ENCODE peak calls at places on chromosomes 2 and 18, in five cellular contexts. J is memory B cell, R is H54, Q is NCI-H2081, I is NCI-H510A treated with DMSO at 0.1 percent for 48 hours. G is an unnamed sample.

GRCh38 chr2:96103906-96104861 is 12.2 kb downstream of the ADRA2B start:
- DNase-seq in Q (no peak), I (no peak), J (no peak), R (no peak), G (no peak)

GRCh38 chr2:239935789-239936758 is 89.1 kb downstream of the NDUFA10 start:
- DNase-seq in Q (no peak), R (no peak), I (no peak), J (no peak), G (no peak)

GRCh38 chr2:55761526-55761925 is 67.9 kb upstream of the PNPT1 start:
- DNase-seq in R (no peak), I (no peak), J (no peak), Q (no peak), G (no peak)

GRCh38 chr18:79507076-79507545 is 111.4 kb downstream of the NFATC1 start:
- DNase-seq in I (no peak), R (no peak), Q (no peak), J (no peak), G (no peak)

GRCh38 chr18:2655954-2656236 is 369 bp downstream of the SMCHD1 start:
- DNase-seq in J (no peak), R (no peak), I (peak), Q (no peak), G (no peak)

GRCh38 chr2:212027681-212028628 is 510.6 kb downstream of the ERBB4 start:
- DNase-seq in Q (no peak), I (no peak), R (no peak), J (no peak), G (no peak)

GRCh38 chr2:227774011-227774624 is 28.4 kb downstream of the SCYGR8 start:
- DNase-seq in I (peak), R (no peak), Q (no peak), J (no peak), G (no peak)

GRCh38 chr2:132547089-132547687 is 122.8 kb downstream of the LYPD1 start:
- DNase-seq in J (peak), Q (peak), R (peak), I (peak), G (peak)

GRCh38 chr2:44866131-44866530 is 75.4 kb upstream of the SIX3 start:
- DNase-seq in J (no peak), R (no peak), Q (no peak), I (no peak), G (no peak)

GRCh38 chr2:180334514-180334913 is 327.4 kb upstream of the CWC22 start:
- DNase-seq in I (no peak), J (no peak), R (no peak), Q (no peak), G (no peak)

GRCh38 chr2:36734304-36734703 is 37.8 kb downstream of the VIT start:
- DNase-seq in Q (no peak), R (no peak), I (no peak), J (no peak), G (no peak)

GRCh38 chr2:15119722-15120175 is 441.4 kb downstream of the NBAS start:
- DNase-seq in J (no peak), R (no peak), I (peak), Q (no peak), G (peak)

GRCh38 chr18:23131693-23132319 is 3.5 kb upstream of the CABLES1 start:
- DNase-seq in R (no peak), Q (peak), I (peak), J (peak), G (peak)

GRCh38 chr2:19354417-19355022 is 3.9 kb downstream of the OSR1 start:
- DNase-seq in I (no peak), R (no peak), Q (no peak), J (no peak), G (no peak)

GRCh38 chr2:58984731-58985130 is 743.6 kb upstream of the FANCL start:
- DNase-seq in I (no peak), J (no peak), R (no peak), Q (no peak), G (no peak)

GRCh38 chr2:144438722-144439508 is 81.0 kb downstream of the ZEB2 start:
- DNase-seq in I (no peak), R (no peak), J (no peak), Q (peak), G (no peak)

GRCh38 chr18:64119916-64120315 is 29.0 kb downstream of the LINC00305 start:
- DNase-seq in R (no peak), Q (peak), I (no peak), J (no peak), G (no peak)

GRCh38 chr2:24304098-24304497 is 56.2 kb downstream of the ITSN2 start:
- DNase-seq in I (peak), Q (no peak), R (no peak), J (no peak), G (peak)

G was measured in SHP77.